ENCODE peak calls at places on chromosome 7, in seven cellular contexts. U is heart right ventricle, W is aorta, Z is astrocyte, N is endothelial cell of umbilical vein, J is adrenal gland, B is left ventricle myocardium inferior. Q is an unnamed sample.

GRCh38 chr7:28755255-28755654 is 202.9 kb downstream of the TRIL start:
- DNase-seq in U (no peak), W (no peak), Z (peak), N (no peak), J (no peak), B (no peak), Q (no peak)

GRCh38 chr7:36949711-36950600 is 225.7 kb upstream of the AOAH start:
- DNase-seq in U (no peak), W (no peak), Z (no peak), N (no peak), J (peak), B (no peak), Q (no peak)

GRCh38 chr7:3028071-3028766 is 15.4 kb downstream of the CARD11 start:
- DNase-seq in U (no peak), W (peak), Z (peak), N (peak), J (peak), B (no peak), Q (peak)

GRCh38 chr7:77799078-77799964 is 748 bp downstream of the PHTF2 start:
- DNase-seq in U (peak), W (peak), Z (peak), N (peak), J (peak), B (peak), Q (peak)

GRCh38 chr7:48875300-48875916 is 48.9 kb upstream of the CDC14C start:
- DNase-seq in U (peak), W (no peak), Z (peak), N (no peak), J (peak), B (peak), Q (no peak)

GRCh38 chr7:111362660-111363059 is 199.6 kb downstream of the IMMP2L start:
- DNase-seq in U (no peak), W (no peak), Z (peak), N (no peak), J (no peak), B (no peak), Q (no peak)

GRCh38 chr7:119578116-119578515 is 694.9 kb upstream of the KCND2 start:
- DNase-seq in U (no peak), W (no peak), Z (no peak), N (no peak), J (no peak), B (no peak), Q (no peak)

GRCh38 chr7:17185690-17186070 is 112.8 kb upstream of the AHR start:
- DNase-seq in U (no peak), W (no peak), Z (peak), N (peak), J (no peak), B (no peak), Q (no peak)

GRCh38 chr7:68770649-68771048 is 827.6 kb upstream of the AUTS2 start:
- DNase-seq in U (peak), W (no peak), Z (no peak), N (no peak), J (peak), B (peak), Q (no peak)

GRCh38 chr7:157267956-157268355 is 68.8 kb upstream of the DNAJB6 start:
- DNase-seq in U (no peak), W (no peak), Z (no peak), N (no peak), J (no peak), B (no peak), Q (no peak)

GRCh38 chr7:44379366-44380178 is 54.2 kb upstream of the CAMK2B start:
- DNase-seq in U (no peak), W (no peak), Z (no peak), N (no peak), J (no peak), B (no peak), Q (peak)

GRCh38 chr7:159039716-159040115 is 105.0 kb downstream of the VIPR2 start:
- DNase-seq in U (no peak), W (no peak), Z (no peak), N (no peak), J (no peak), B (no peak), Q (no peak)

GRCh38 chr7:86914468-86915054 is 144.9 kb downstream of the ELAPOR2 start:
- DNase-seq in U (no peak), W (no peak), Z (no peak), N (peak), J (no peak), B (no peak), Q (no peak)

GRCh38 chr7:3670898-3671297 is 369.8 kb downstream of the SDK1 start:
- DNase-seq in U (no peak), W (no peak), Z (no peak), N (no peak), J (no peak), B (no peak), Q (no peak)

GRCh38 chr7:44076101-44076895 is 6.0 kb downstream of the POLM start:
- DNase-seq in U (no peak), W (peak), Z (no peak), N (no peak), J (no peak), B (no peak), Q (no peak)

GRCh38 chr7:64978497-64979203 is 12.2 kb downstream of the ZNF117 start:
- DNase-seq in U (no peak), W (no peak), Z (no peak), N (no peak), J (no peak), B (no peak), Q (no peak)

GRCh38 chr7:138014686-138015085 is 12.8 kb upstream of the CREB3L2 start:
- DNase-seq in U (no peak), W (no peak), Z (no peak), N (no peak), J (no peak), B (no peak), Q (no peak)

GRCh38 chr7:36071605-36072004 is 81.4 kb upstream of the EEPD1 start:
- DNase-seq in U (no peak), W (no peak), Z (no peak), N (no peak), J (no peak), B (no peak), Q (no peak)

GRCh38 chr7:54394877-54395276 is 147.3 kb upstream of the VSTM2A start:
- DNase-seq in U (no peak), W (no peak), Z (no peak), N (no peak), J (no peak), B (no peak), Q (no peak)

GRCh38 chr7:140672382-140673062 is at the start of gene ADCK2:
- DNase-seq in U (peak), W (peak), Z (no peak), N (no peak), J (peak), B (peak), Q (no peak)

GRCh38 chr7:18020138-18020715 is 7.4 kb downstream of the PRPS1L1 start:
- DNase-seq in U (no peak), W (no peak), Z (no peak), N (no peak), J (no peak), B (no peak), Q (no peak)

GRCh38 chr7:127413326-127413725 is 20.8 kb upstream of the ZNF800 start:
- DNase-seq in U (no peak), W (no peak), Z (no peak), N (no peak), J (no peak), B (no peak), Q (no peak)

GRCh38 chr7:106065560-106066500 is 46.3 kb downstream of the SYPL1 start:
- DNase-seq in U (no peak), W (no peak), Z (no peak), N (no peak), J (no peak), B (no peak), Q (no peak)

GRCh38 chr7:105493928-105494325 is 28.1 kb downstream of the PUS7 start:
- DNase-seq in U (no peak), W (peak), Z (peak), N (peak), J (no peak), B (no peak), Q (peak)

GRCh38 chr7:2837476-2837875 is 6.6 kb downstream of the GNA12 start:
- DNase-seq in U (no peak), W (no peak), Z (no peak), N (peak), J (no peak), B (no peak), Q (no peak)

GRCh38 chr7:50220280-50220679 is 84.2 kb upstream of the IKZF1 start:
- DNase-seq in U (no peak), W (no peak), Z (no peak), N (no peak), J (no peak), B (no peak), Q (no peak)

GRCh38 chr7:50221028-50221427 is 83.5 kb upstream of the IKZF1 start:
- DNase-seq in U (no peak), W (no peak), Z (no peak), N (no peak), J (no peak), B (no peak), Q (no peak)

GRCh38 chr7:50216626-50217025 is 87.9 kb upstream of the IKZF1 start:
- DNase-seq in U (no peak), W (no peak), Z (no peak), N (no peak), J (no peak), B (no peak), Q (no peak)

GRCh38 chr7:50214771-50215170 is 89.7 kb upstream of the IKZF1 start:
- DNase-seq in U (no peak), W (no peak), Z (no peak), N (no peak), J (no peak), B (no peak), Q (no peak)

GRCh38 chr7:50217961-50218360 is 86.6 kb upstream of the IKZF1 start:
- DNase-seq in U (no peak), W (no peak), Z (no peak), N (no peak), J (no peak), B (no peak), Q (no peak)
- H3K27ac ChIP-seq in U (no peak), W (no peak), Z (no peak), N (no peak), J (no peak), B (no peak), Q (no peak)

GRCh38 chr7:19108985-19109946 is 8.2 kb downstream of the TWIST1 start:
- DNase-seq in U (no peak), W (no peak), Z (no peak), N (no peak), J (no peak), B (no peak), Q (no peak)

GRCh38 chr7:19107142-19107391 is 10.4 kb downstream of the TWIST1 start:
- DNase-seq in U (no peak), W (no peak), Z (no peak), N (no peak), J (no peak), B (no peak), Q (no peak)

GRCh38 chr7:19107392-19108147 is 9.9 kb downstream of the TWIST1 start:
- DNase-seq in U (no peak), W (peak), Z (peak), N (peak), J (peak), B (no peak), Q (peak)

GRCh38 chr7:19105546-19105945 is 11.9 kb downstream of the TWIST1 start:
- DNase-seq in U (no peak), W (no peak), Z (no peak), N (no peak), J (no peak), B (no peak), Q (no peak)

DNA sequence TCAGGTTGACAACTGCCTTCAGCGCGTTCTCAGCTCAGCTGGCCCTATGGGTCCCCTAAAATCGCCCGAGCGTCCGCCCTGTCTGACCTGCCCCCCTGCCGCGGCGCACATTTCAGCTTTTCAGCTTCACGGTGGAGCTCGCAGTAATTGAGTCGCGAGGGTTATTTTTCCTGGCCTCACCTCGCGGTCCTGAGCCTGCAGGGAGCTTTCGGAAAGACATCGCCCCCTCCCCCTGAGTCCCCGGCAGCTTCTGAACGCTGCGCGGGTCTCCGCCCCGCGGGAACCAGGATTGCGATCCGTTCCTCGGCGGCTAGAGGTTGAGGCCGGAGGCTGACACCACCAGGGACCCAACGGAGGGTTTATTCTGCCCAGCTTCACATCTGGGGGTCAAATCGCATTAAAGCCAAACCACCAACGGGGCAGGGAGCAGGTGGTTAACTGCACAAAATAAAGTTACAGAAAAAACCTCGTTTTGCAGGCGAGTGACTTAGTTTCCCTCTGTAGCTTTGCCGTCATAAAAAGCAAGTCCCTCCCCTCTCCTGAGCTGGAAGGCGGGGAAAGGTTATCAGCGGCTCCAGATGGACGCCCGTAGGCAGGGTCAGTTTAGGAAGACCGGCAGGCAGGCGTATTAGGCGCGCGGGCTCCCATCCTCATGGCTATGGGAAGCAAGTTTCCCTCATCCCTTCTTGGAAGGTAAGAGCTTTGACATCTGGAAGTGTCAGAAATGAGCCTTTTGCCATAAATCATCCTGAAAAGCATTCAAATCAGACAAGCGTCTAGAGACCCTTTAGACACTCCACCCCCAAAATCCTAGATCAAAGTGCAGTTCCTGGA is 10.9 kb downstream of the TWIST1 start:
- DNase-seq in U (no peak), W (no peak), Z (no peak), N (no peak), J (no peak), B (no peak), Q (peak)
- H3K4me3 ChIP-seq in U (peak), W (peak), Z (peak), N (no peak), J (no peak), B (peak), Q (peak)

GRCh38 chr7:101615446-101615845 is 13.7 kb downstream of the MYL10 start:
- DNase-seq in U (no peak), W (no peak), Z (no peak), N (no peak), J (no peak), B (no peak), Q (no peak)
- H3K27ac ChIP-seq in U (no peak), W (peak), Z (no peak), N (no peak), J (no peak), B (no peak), Q (no peak)

DNA sequence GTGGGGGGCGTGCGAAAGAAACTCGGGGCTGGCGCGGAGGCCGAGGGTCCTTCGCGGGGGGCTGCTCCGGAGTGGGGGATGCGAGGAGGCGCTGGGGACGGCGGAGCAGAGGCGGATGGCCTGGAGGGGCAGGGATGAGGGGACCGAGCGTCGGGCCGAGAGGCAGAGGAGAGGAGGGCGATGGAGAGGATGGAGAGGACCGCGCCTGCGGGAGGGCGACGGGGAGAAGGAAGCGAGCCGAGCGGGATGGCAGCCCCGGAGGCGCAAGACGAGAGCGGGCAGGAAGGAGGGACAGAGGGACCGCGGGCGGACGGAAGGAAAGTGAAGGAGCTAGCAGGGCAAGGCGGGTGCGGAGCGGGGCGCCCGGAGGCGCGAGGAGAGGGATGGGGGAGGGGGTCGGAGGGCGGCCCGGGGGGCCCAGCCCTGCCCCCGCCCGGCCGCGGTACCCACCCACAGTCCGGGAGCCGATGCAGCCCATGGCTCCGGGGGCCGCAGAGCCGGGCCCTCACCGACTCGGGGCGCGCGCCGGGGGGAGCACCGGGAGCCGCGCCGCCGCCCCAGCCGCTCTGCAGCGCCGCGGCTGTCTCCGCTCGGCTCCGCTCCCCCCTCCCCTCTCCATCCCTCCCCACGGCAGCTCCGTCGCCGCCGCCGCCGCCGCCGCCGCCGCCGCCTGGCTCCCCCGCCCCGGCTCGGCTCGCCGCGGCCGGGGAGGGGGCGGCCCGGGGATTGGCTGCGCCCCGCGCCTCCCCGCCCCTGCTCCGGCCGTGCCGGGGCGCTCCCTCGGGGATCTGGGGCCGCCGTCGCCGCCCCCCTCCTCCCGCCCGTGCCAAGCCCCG is at the start of gene FAM131B:
- DNase-seq in U (no peak), W (no peak), Z (no peak), N (no peak), J (no peak), B (no peak), Q (no peak)
- H3K4me3 ChIP-seq in U (peak), W (peak), Z (peak), N (peak), J (no peak), B (peak), Q (peak)

DNA sequence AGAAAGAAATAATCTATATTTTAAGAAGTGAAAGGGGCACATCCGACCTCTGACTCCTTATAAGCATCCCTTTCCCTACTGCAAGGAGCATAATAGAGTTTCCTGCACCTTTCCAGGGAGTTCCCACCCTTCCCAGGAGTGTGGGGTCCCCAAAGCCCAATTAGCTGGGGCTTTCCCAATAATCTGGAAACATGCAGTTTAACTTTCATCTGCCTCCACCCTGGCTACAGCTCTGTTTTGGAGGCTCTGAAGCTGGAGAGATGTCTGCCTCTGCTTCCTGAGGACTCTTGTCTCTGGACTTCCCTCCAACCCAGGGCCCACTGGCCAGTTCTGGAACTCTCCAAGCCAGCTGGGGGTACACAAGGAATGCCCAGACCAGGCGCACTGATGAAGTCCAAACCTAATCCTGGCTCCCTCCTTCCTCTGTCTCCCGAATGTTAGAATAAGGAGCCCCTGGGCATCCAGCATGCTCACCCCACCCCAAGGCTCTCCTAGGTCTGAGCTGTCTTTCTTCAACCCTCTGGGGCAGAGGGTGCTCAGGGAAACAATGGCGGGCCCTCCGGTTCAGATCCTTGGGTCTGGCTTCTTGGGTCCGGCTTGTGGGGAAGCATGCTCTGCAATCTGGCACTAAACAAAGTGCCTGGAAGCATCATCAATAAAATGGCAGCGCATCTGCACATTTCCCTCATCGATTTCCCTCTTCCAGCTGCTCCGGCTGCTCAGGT is 13.4 kb downstream of the HOXA4 start:
- DNase-seq in U (no peak), W (no peak), Z (peak), N (peak), J (peak), B (no peak), Q (peak)
- H3K27ac ChIP-seq in U (no peak), W (peak), Z (peak), N (peak), J (peak), B (peak), Q (no peak)

GRCh38 chr7:4693152-4693551 is 11.1 kb downstream of the FOXK1 start:
- DNase-seq in U (no peak), W (no peak), Z (no peak), N (no peak), J (no peak), B (no peak), Q (no peak)

GRCh38 chr7:4693749-4694148 is 11.7 kb downstream of the FOXK1 start:
- DNase-seq in U (no peak), W (no peak), Z (no peak), N (no peak), J (no peak), B (no peak), Q (no peak)

GRCh38 chr7:4690953-4691856 is 9.1 kb downstream of the FOXK1 start:
- DNase-seq in U (no peak), W (no peak), Z (no peak), N (no peak), J (no peak), B (no peak), Q (no peak)

GRCh38 chr7:4689668-4690067 is 7.6 kb downstream of the FOXK1 start:
- DNase-seq in U (no peak), W (peak), Z (no peak), N (no peak), J (no peak), B (no peak), Q (no peak)

DNA sequence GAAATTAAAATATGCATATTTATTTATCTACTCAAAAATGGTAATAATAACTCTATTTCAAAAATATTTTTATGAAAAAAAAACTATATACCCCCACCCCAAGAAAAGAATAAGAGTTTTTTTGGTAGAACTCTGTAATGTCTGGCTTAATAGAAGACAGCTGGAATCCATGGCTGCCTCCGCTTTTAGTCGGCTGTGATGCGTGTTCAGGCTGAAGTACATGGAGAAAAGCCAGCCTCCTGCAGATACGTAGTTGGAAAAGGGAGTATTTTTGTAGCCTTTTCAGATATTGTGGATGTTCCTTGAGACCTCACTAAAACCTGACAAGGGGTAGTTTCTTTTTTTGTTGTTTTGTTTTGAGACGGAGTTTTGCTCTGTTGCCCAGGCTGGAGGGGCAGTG is 10.0 kb downstream of the FOXK1 start:
- DNase-seq in U (no peak), W (no peak), Z (no peak), N (no peak), J (no peak), B (no peak), Q (no peak)
- H3K4me3 ChIP-seq in U (no peak), W (no peak), Z (no peak), N (no peak), J (no peak), B (no peak), Q (no peak)

GRCh38 chr7:100867040-100867795 is at the start of gene TRIP6:
- DNase-seq in U (peak), W (peak), Z (peak), N (peak), J (peak), B (peak), Q (peak)
- H3K27ac ChIP-seq in U (peak), W (peak), Z (peak), N (peak), J (peak), B (peak), Q (peak)